ENCODE peak calls at places on chromosome 9, in ten cellular contexts. One of them, this sample, is unnamed. For H3K27me3 and H3K4me1, the result is how much of the 10 kb centered on the place peaks cover.

GRCh38 chr9:127450170-127450830 is 906 bp downstream of the RPL12 start:
- DNase-seq in stomach: peak
- DNase-seq in Karpas-422: peak
- DNase-seq in breast epithelium: no peak
- DNase-seq in esophagus squamous epithelium: no peak
- DNase-seq in lower lobe of right lung: no peak
- DNase-seq in sigmoid colon: no peak
- DNase-seq in CD8-positive, alpha-beta memory T cell: peak
- DNase-seq in HCT116: no peak
- DNase-seq in ovary: no peak
- DNase-seq in this sample: no peak

GRCh38 chr9:18923671-18924430 is 109.2 kb downstream of the SAXO1 start:
- DNase-seq in lower lobe of right lung: no peak
- DNase-seq in CD8-positive, alpha-beta memory T cell: no peak
- DNase-seq in esophagus squamous epithelium: no peak
- DNase-seq in ovary: no peak
- DNase-seq in Karpas-422: no peak
- DNase-seq in HCT116: no peak
- DNase-seq in breast epithelium: no peak
- DNase-seq in sigmoid colon: no peak
- DNase-seq in stomach: no peak
- DNase-seq in this sample: no peak

GRCh38 chr9:137369911-137370630 is 52.9 kb downstream of the EXD3 start:
- DNase-seq in breast epithelium: no peak
- DNase-seq in ovary: peak
- DNase-seq in lower lobe of right lung: peak
- DNase-seq in HCT116: no peak
- DNase-seq in Karpas-422: no peak
- DNase-seq in CD8-positive, alpha-beta memory T cell: no peak
- DNase-seq in sigmoid colon: peak
- DNase-seq in esophagus squamous epithelium: no peak
- DNase-seq in stomach: no peak
- DNase-seq in this sample: no peak

GRCh38 chr9:131402073-131402472 is 8.2 kb downstream of the PRRC2B start:
- DNase-seq in Karpas-422: no peak
- DNase-seq in sigmoid colon: no peak
- DNase-seq in HCT116: no peak
- DNase-seq in stomach: no peak
- DNase-seq in CD8-positive, alpha-beta memory T cell: no peak
- DNase-seq in lower lobe of right lung: no peak
- DNase-seq in breast epithelium: no peak
- DNase-seq in ovary: no peak
- DNase-seq in esophagus squamous epithelium: no peak
- DNase-seq in this sample: no peak

GRCh38 chr9:84874583-84874982 is 205.1 kb downstream of the NTRK2 start:
- DNase-seq in Karpas-422: no peak
- DNase-seq in breast epithelium: no peak
- DNase-seq in lower lobe of right lung: no peak
- DNase-seq in esophagus squamous epithelium: no peak
- DNase-seq in stomach: no peak
- DNase-seq in CD8-positive, alpha-beta memory T cell: no peak
- DNase-seq in HCT116: no peak
- DNase-seq in sigmoid colon: no peak
- DNase-seq in ovary: no peak
- DNase-seq in this sample: peak

GRCh38 chr9:2824564-2824963 is 19.3 kb downstream of the PUM3 start:
- DNase-seq in lower lobe of right lung: no peak
- DNase-seq in breast epithelium: no peak
- DNase-seq in CD8-positive, alpha-beta memory T cell: no peak
- DNase-seq in Karpas-422: no peak
- DNase-seq in HCT116: no peak
- DNase-seq in esophagus squamous epithelium: no peak
- DNase-seq in stomach: no peak
- DNase-seq in sigmoid colon: no peak
- DNase-seq in ovary: no peak
- DNase-seq in this sample: no peak

GRCh38 chr9:37617837-37618236 is 25.4 kb upstream of the TOMM5 start:
- DNase-seq in ovary: no peak
- DNase-seq in stomach: no peak
- DNase-seq in HCT116: no peak
- DNase-seq in sigmoid colon: no peak
- DNase-seq in CD8-positive, alpha-beta memory T cell: no peak
- DNase-seq in Karpas-422: no peak
- DNase-seq in esophagus squamous epithelium: no peak
- DNase-seq in breast epithelium: no peak
- DNase-seq in lower lobe of right lung: no peak
- DNase-seq in this sample: no peak

GRCh38 chr9:110744753-110745522 is 76.3 kb downstream of the MUSK start:
- DNase-seq in CD8-positive, alpha-beta memory T cell: no peak
- DNase-seq in lower lobe of right lung: no peak
- DNase-seq in esophagus squamous epithelium: no peak
- DNase-seq in breast epithelium: no peak
- DNase-seq in stomach: no peak
- DNase-seq in Karpas-422: no peak
- DNase-seq in sigmoid colon: peak
- DNase-seq in ovary: peak
- DNase-seq in HCT116: peak
- DNase-seq in this sample: peak

GRCh38 chr9:37197158-37198033 is 77.0 kb downstream of the ZCCHC7 start:
- DNase-seq in Karpas-422: peak
- DNase-seq in sigmoid colon: no peak
- DNase-seq in lower lobe of right lung: no peak
- DNase-seq in stomach: no peak
- DNase-seq in HCT116: no peak
- DNase-seq in esophagus squamous epithelium: no peak
- DNase-seq in ovary: no peak
- DNase-seq in breast epithelium: no peak
- DNase-seq in CD8-positive, alpha-beta memory T cell: no peak
- DNase-seq in this sample: no peak

GRCh38 chr9:90841615-90842014 is 40.0 kb downstream of the SYK start:
- DNase-seq in ovary: no peak
- DNase-seq in lower lobe of right lung: no peak
- DNase-seq in esophagus squamous epithelium: no peak
- DNase-seq in stomach: no peak
- DNase-seq in HCT116: no peak
- DNase-seq in breast epithelium: no peak
- DNase-seq in sigmoid colon: no peak
- DNase-seq in Karpas-422: no peak
- DNase-seq in CD8-positive, alpha-beta memory T cell: no peak
- DNase-seq in this sample: no peak

GRCh38 chr9:124415102-124415851 is at the start of gene PSMB7:
- DNase-seq in lower lobe of right lung: peak
- DNase-seq in breast epithelium: peak
- DNase-seq in stomach: peak
- DNase-seq in Karpas-422: peak
- DNase-seq in CD8-positive, alpha-beta memory T cell: peak
- DNase-seq in sigmoid colon: peak
- DNase-seq in esophagus squamous epithelium: peak
- DNase-seq in HCT116: peak
- DNase-seq in ovary: peak
- DNase-seq in this sample: peak

GRCh38 chr9:124419832-124420489 is 4.7 kb upstream of the PSMB7 start:
- DNase-seq in breast epithelium: no peak
- DNase-seq in sigmoid colon: no peak
- DNase-seq in esophagus squamous epithelium: no peak
- DNase-seq in stomach: no peak
- DNase-seq in CD8-positive, alpha-beta memory T cell: no peak
- DNase-seq in HCT116: no peak
- DNase-seq in lower lobe of right lung: no peak
- DNase-seq in Karpas-422: no peak
- DNase-seq in ovary: no peak
- DNase-seq in this sample: no peak

GRCh38 chr9:124414612-124415011 is 630 bp downstream of the PSMB7 start:
- DNase-seq in Karpas-422: peak
- DNase-seq in CD8-positive, alpha-beta memory T cell: no peak
- DNase-seq in sigmoid colon: peak
- DNase-seq in ovary: no peak
- DNase-seq in esophagus squamous epithelium: no peak
- DNase-seq in lower lobe of right lung: no peak
- DNase-seq in HCT116: no peak
- DNase-seq in breast epithelium: no peak
- DNase-seq in stomach: no peak
- DNase-seq in this sample: no peak

GRCh38 chr9:124412228-124412575 is 3.0 kb downstream of the PSMB7 start:
- DNase-seq in breast epithelium: no peak
- DNase-seq in sigmoid colon: no peak
- DNase-seq in ovary: no peak
- DNase-seq in HCT116: no peak
- DNase-seq in esophagus squamous epithelium: no peak
- DNase-seq in CD8-positive, alpha-beta memory T cell: no peak
- DNase-seq in lower lobe of right lung: no peak
- DNase-seq in Karpas-422: no peak
- DNase-seq in stomach: no peak
- DNase-seq in this sample: no peak

DNA sequence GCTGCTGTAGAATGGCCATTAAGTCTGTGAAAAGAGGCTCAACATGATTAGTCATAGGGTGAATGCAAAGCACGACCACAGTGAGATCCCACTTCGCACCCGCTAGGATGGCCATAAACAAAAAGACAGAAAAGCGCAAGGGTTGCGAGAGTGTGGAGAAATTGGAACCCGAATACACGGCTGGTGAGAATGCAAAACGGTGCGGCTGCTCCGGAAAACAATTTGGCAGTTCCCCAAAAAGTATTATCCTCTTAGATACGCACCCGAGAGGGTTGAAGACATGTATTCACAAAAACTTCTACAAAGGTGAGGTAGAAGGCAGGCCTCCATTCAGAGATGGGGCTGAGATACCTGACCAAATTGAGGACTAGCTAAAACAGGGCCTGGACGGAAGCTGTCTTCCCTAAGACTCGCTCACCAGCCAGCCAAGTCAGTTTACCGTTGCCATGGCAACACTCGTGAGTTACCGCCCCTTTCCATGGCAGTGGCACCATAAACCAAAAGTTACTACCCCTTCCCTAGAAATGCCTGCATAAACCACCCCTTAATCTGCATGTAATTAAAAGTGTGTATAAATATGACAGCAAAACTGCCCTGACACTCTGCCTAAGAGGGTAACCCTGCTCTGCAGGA is 726 bp upstream of the PSMB7 start:
- DNase-seq in HCT116: no peak
- DNase-seq in stomach: no peak
- DNase-seq in sigmoid colon: peak
- DNase-seq in CD8-positive, alpha-beta memory T cell: no peak
- DNase-seq in breast epithelium: no peak
- DNase-seq in ovary: no peak
- DNase-seq in Karpas-422: no peak
- DNase-seq in lower lobe of right lung: no peak
- DNase-seq in esophagus squamous epithelium: no peak
- DNase-seq in this sample: no peak
- H3K4me3 ChIP-seq in HCT116: peak
- H3K4me3 ChIP-seq in stomach: peak
- H3K4me3 ChIP-seq in sigmoid colon: peak
- H3K4me3 ChIP-seq in CD8-positive, alpha-beta memory T cell: peak
- H3K4me3 ChIP-seq in breast epithelium: peak
- H3K4me3 ChIP-seq in ovary: peak
- H3K4me3 ChIP-seq in Karpas-422: peak
- H3K4me3 ChIP-seq in lower lobe of right lung: peak
- H3K4me3 ChIP-seq in esophagus squamous epithelium: peak
- H3K4me3 ChIP-seq in this sample: no peak

DNA sequence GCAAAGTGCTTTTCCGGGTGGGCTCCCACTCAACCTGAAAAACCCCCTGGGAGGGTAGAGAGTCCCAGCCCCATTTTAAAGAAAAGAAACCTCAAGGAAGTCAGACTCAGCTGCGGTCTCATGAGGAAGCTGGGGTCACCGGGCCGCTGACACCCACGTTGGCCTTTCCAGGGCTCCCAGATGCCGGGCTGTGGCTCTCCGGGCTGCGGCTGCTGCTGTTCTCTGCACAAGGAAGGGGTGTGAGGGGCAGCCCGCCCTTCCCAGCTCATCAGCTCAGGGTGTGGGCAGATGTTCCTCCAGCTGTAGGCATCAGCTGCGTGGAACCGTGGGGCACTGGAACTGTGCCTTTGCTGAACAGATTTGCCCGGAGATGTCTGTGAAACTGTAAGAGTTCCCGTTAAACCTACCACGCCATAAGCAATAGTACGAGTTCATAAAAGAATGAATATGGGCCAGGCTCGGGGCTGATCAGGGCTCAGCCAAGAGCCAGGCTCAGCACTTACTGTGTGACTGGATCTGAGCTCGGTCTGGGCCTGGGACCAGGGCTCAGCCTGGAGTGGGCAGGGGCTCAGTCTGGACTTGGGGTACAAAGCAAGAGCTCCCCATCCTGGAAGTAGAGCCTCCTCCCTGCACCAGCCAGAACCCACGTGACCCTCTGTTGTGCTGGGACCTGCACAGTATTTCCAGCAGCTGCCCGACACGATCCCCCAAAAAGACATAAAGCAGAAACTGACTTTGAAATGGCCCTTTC is 130.2 kb upstream of the PPP1R26 start:
- DNase-seq in lower lobe of right lung: no peak
- DNase-seq in esophagus squamous epithelium: no peak
- DNase-seq in sigmoid colon: no peak
- DNase-seq in Karpas-422: no peak
- DNase-seq in breast epithelium: no peak
- DNase-seq in stomach: no peak
- DNase-seq in CD8-positive, alpha-beta memory T cell: no peak
- DNase-seq in HCT116: no peak
- DNase-seq in ovary: no peak
- DNase-seq in this sample: no peak
- H3K27me3 ChIP-seq in lower lobe of right lung: under half
- H3K27me3 ChIP-seq in esophagus squamous epithelium: under half
- H3K27me3 ChIP-seq in sigmoid colon: under half
- H3K27me3 ChIP-seq in Karpas-422: under half
- H3K27me3 ChIP-seq in breast epithelium: half or more
- H3K27me3 ChIP-seq in stomach: under half
- H3K27me3 ChIP-seq in CD8-positive, alpha-beta memory T cell: under half
- H3K27me3 ChIP-seq in HCT116: under half
- H3K27me3 ChIP-seq in ovary: under half
- H3K27me3 ChIP-seq in this sample: under half

GRCh38 chr9:120933310-120934044 is 6.9 kb upstream of the TRAF1 start:
- DNase-seq in CD8-positive, alpha-beta memory T cell: no peak
- DNase-seq in breast epithelium: no peak
- DNase-seq in Karpas-422: peak
- DNase-seq in ovary: no peak
- DNase-seq in stomach: no peak
- DNase-seq in sigmoid colon: no peak
- DNase-seq in HCT116: no peak
- DNase-seq in esophagus squamous epithelium: no peak
- DNase-seq in lower lobe of right lung: no peak
- DNase-seq in this sample: no peak
- H3K4me1 ChIP-seq in CD8-positive, alpha-beta memory T cell: half or more
- H3K4me1 ChIP-seq in breast epithelium: under half
- H3K4me1 ChIP-seq in Karpas-422: half or more
- H3K4me1 ChIP-seq in ovary: under half
- H3K4me1 ChIP-seq in stomach: half or more
- H3K4me1 ChIP-seq in sigmoid colon: under half
- H3K4me1 ChIP-seq in HCT116: under half
- H3K4me1 ChIP-seq in esophagus squamous epithelium: half or more
- H3K4me1 ChIP-seq in lower lobe of right lung: half or more
- H3K4me1 ChIP-seq in this sample: under half

DNA sequence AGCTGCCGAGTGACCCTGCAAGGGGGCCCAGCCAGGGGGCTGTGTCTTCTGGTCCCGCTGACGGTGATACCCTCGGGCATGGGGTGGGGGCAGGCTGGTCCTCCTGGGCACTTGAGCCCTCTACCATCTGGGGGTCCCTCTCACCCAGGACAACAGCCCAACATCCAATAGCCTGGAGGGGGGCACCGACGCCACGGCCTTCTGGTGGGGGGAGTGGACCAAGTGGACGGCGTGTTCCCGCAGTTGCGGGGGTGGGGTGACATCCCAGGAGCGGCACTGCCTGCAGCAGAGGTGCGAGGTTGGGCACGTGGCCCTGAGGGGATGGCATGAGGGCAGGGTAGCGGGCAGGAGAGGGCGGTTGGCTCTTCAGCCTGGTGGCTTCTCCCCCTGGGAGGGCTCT is 2.8 kb downstream of the ADAMTSL2 start:
- DNase-seq in breast epithelium: no peak
- DNase-seq in Karpas-422: no peak
- DNase-seq in CD8-positive, alpha-beta memory T cell: no peak
- DNase-seq in sigmoid colon: no peak
- DNase-seq in stomach: no peak
- DNase-seq in ovary: no peak
- DNase-seq in HCT116: no peak
- DNase-seq in lower lobe of right lung: no peak
- DNase-seq in esophagus squamous epithelium: no peak
- DNase-seq in this sample: no peak
- H3K4me3 ChIP-seq in breast epithelium: no peak
- H3K4me3 ChIP-seq in Karpas-422: no peak
- H3K4me3 ChIP-seq in CD8-positive, alpha-beta memory T cell: no peak
- H3K4me3 ChIP-seq in sigmoid colon: no peak
- H3K4me3 ChIP-seq in stomach: no peak
- H3K4me3 ChIP-seq in ovary: no peak
- H3K4me3 ChIP-seq in HCT116: no peak
- H3K4me3 ChIP-seq in lower lobe of right lung: no peak
- H3K4me3 ChIP-seq in esophagus squamous epithelium: no peak
- H3K4me3 ChIP-seq in this sample: no peak

This sample was measured in SJSA1.